ENCODE peak calls at places on chromosomes 11 and 22, in eight cellular contexts. One of them, this sample, is unnamed.

GRCh38 chr22:48710410-48710809 is 1117.3 kb downstream of the BRD1 start:
- DNase-seq in AG04450: no peak
- DNase-seq in fibroblast of mammary gland: no peak
- DNase-seq in transverse colon: no peak
- DNase-seq in Peyer's patch: peak
- DNase-seq in CD14-positive monocyte: peak
- DNase-seq in AG04449: no peak
- DNase-seq in IMR-90: no peak
- DNase-seq in this sample: no peak

GRCh38 chr22:48880749-48881148 is 946.9 kb downstream of the BRD1 start:
- DNase-seq in AG04450: no peak
- DNase-seq in IMR-90: no peak
- DNase-seq in transverse colon: no peak
- DNase-seq in CD14-positive monocyte: no peak
- DNase-seq in fibroblast of mammary gland: no peak
- DNase-seq in AG04449: no peak
- DNase-seq in Peyer's patch: no peak
- DNase-seq in this sample: no peak

GRCh38 chr11:134864233-134864967 is 452.4 kb upstream of the B3GAT1 start:
- DNase-seq in Peyer's patch: no peak
- DNase-seq in CD14-positive monocyte: no peak
- DNase-seq in IMR-90: no peak
- DNase-seq in AG04449: no peak
- DNase-seq in transverse colon: no peak
- DNase-seq in AG04450: no peak
- DNase-seq in fibroblast of mammary gland: no peak
- DNase-seq in this sample: no peak

GRCh38 chr11:112564228-112564955 is 303.7 kb upstream of the PLET1 start:
- DNase-seq in AG04450: peak
- DNase-seq in AG04449: no peak
- DNase-seq in Peyer's patch: no peak
- DNase-seq in transverse colon: peak
- DNase-seq in fibroblast of mammary gland: peak
- DNase-seq in IMR-90: peak
- DNase-seq in CD14-positive monocyte: no peak
- DNase-seq in this sample: no peak

GRCh38 chr22:26922804-26923203 is 265.4 kb downstream of the MIAT start:
- DNase-seq in transverse colon: no peak
- DNase-seq in IMR-90: no peak
- DNase-seq in AG04450: no peak
- DNase-seq in CD14-positive monocyte: no peak
- DNase-seq in Peyer's patch: no peak
- DNase-seq in AG04449: no peak
- DNase-seq in fibroblast of mammary gland: no peak
- DNase-seq in this sample: no peak

GRCh38 chr22:41799486-41800347 is 762 bp upstream of the CCDC134 start:
- DNase-seq in IMR-90: no peak
- DNase-seq in transverse colon: peak
- DNase-seq in Peyer's patch: peak
- DNase-seq in fibroblast of mammary gland: no peak
- DNase-seq in AG04450: no peak
- DNase-seq in AG04449: no peak
- DNase-seq in CD14-positive monocyte: peak
- DNase-seq in this sample: no peak

GRCh38 chr11:122439911-122440782 is 215.4 kb upstream of the UBASH3B start:
- DNase-seq in fibroblast of mammary gland: peak
- DNase-seq in transverse colon: no peak
- DNase-seq in Peyer's patch: no peak
- DNase-seq in AG04449: no peak
- DNase-seq in AG04450: no peak
- DNase-seq in CD14-positive monocyte: no peak
- DNase-seq in IMR-90: peak
- DNase-seq in this sample: no peak

GRCh38 chr22:27452916-27453315 is 348.6 kb downstream of the MN1 start:
- DNase-seq in IMR-90: no peak
- DNase-seq in fibroblast of mammary gland: no peak
- DNase-seq in AG04449: no peak
- DNase-seq in AG04450: no peak
- DNase-seq in transverse colon: no peak
- DNase-seq in Peyer's patch: no peak
- DNase-seq in CD14-positive monocyte: no peak
- DNase-seq in this sample: no peak

GRCh38 chr11:130208241-130209127 is 48.9 kb downstream of the ST14 start:
- DNase-seq in fibroblast of mammary gland: no peak
- DNase-seq in AG04449: no peak
- DNase-seq in IMR-90: no peak
- DNase-seq in AG04450: no peak
- DNase-seq in CD14-positive monocyte: no peak
- DNase-seq in Peyer's patch: no peak
- DNase-seq in transverse colon: peak
- DNase-seq in this sample: no peak

GRCh38 chr11:23931443-23931842 is 565.4 kb upstream of the LUZP2 start:
- DNase-seq in transverse colon: no peak
- DNase-seq in CD14-positive monocyte: no peak
- DNase-seq in AG04449: no peak
- DNase-seq in Peyer's patch: no peak
- DNase-seq in AG04450: no peak
- DNase-seq in fibroblast of mammary gland: no peak
- DNase-seq in IMR-90: no peak
- DNase-seq in this sample: no peak

GRCh38 chr22:45127866-45128265 is 35.9 kb upstream of the NUP50 start:
- DNase-seq in CD14-positive monocyte: no peak
- DNase-seq in IMR-90: peak
- DNase-seq in fibroblast of mammary gland: peak
- DNase-seq in AG04450: no peak
- DNase-seq in transverse colon: no peak
- DNase-seq in AG04449: peak
- DNase-seq in Peyer's patch: no peak
- DNase-seq in this sample: no peak

DNA sequence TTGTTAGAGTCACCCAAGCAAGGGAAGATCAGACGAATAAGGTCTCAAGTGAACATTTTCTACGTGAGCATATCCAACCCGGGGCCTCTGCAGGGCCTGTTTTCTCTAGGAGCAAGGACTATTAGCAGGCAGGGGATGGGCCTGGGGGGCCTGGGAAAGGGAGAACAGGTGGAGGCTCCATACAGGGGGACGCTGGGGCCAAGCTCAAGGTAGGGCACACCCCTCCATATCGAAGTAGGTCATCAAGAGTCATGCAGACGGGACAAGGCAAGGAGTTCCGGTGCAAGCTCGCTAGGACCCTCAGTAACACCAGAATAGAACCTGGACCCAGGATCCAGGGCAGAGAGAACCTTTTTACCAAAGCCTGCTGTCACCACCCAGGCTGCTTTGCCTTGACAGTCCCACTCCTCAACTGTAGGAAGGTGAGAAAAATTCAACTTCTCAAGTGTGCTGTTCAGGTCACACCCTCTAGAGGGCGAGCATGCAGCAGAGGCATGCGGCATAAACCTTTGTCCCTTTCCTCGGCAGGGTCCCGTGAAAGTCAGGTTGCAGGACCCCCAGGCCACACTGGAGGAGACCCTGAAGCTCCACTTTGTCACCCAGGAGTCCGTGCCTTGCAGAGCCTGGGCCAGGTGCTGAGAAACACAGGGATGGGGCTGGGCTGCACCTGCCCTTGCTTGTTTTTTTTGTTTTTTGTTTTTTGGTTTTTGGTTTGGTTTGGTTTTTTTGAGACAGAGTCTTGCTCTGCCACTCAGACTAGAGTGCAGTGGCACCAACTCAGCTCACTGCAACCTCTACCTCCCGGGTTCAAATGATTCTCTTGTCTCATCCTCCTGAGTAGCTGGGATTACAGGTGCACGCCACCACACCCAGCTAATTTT is 8.6 kb upstream of the APOBEC3B start:
- DNase-seq in transverse colon: peak
- DNase-seq in AG04450: no peak
- DNase-seq in CD14-positive monocyte: no peak
- DNase-seq in fibroblast of mammary gland: peak
- DNase-seq in AG04449: no peak
- DNase-seq in Peyer's patch: no peak
- DNase-seq in IMR-90: peak
- DNase-seq in this sample: no peak
- TF ChIP-seq CTCF in transverse colon: peak
- TF ChIP-seq CTCF in AG04450: peak
- TF ChIP-seq CTCF in CD14-positive monocyte: peak
- TF ChIP-seq CTCF in fibroblast of mammary gland: peak
- TF ChIP-seq CTCF in AG04449: peak
- TF ChIP-seq CTCF in Peyer's patch: peak
- TF ChIP-seq CTCF in IMR-90: peak
- TF ChIP-seq CTCF in this sample: no peak

GRCh38 chr11:17475666-17476316 is 854 bp downstream of the ABCC8 start:
- DNase-seq in CD14-positive monocyte: no peak
- DNase-seq in Peyer's patch: no peak
- DNase-seq in AG04449: no peak
- DNase-seq in fibroblast of mammary gland: no peak
- DNase-seq in transverse colon: no peak
- DNase-seq in IMR-90: no peak
- DNase-seq in AG04450: no peak
- DNase-seq in this sample: no peak
- TF ChIP-seq CTCF in CD14-positive monocyte: no peak
- TF ChIP-seq CTCF in Peyer's patch: no peak
- TF ChIP-seq CTCF in AG04449: no peak
- TF ChIP-seq CTCF in fibroblast of mammary gland: no peak
- TF ChIP-seq CTCF in transverse colon: no peak
- TF ChIP-seq CTCF in IMR-90: no peak
- TF ChIP-seq CTCF in AG04450: no peak
- TF ChIP-seq CTCF in this sample: no peak

GRCh38 chr11:74004046-74004693 is 4.7 kb downstream of the UCP3 start:
- DNase-seq in Peyer's patch: no peak
- DNase-seq in fibroblast of mammary gland: no peak
- DNase-seq in AG04450: no peak
- DNase-seq in IMR-90: no peak
- DNase-seq in transverse colon: no peak
- DNase-seq in AG04449: no peak
- DNase-seq in CD14-positive monocyte: peak
- DNase-seq in this sample: no peak

GRCh38 chr11:74007691-74008372 is 1.1 kb downstream of the UCP3 start:
- DNase-seq in transverse colon: no peak
- DNase-seq in fibroblast of mammary gland: no peak
- DNase-seq in IMR-90: no peak
- DNase-seq in AG04450: no peak
- DNase-seq in AG04449: no peak
- DNase-seq in Peyer's patch: no peak
- DNase-seq in CD14-positive monocyte: no peak
- DNase-seq in this sample: no peak

GRCh38 chr11:74006743-74007304 is 2.1 kb downstream of the UCP3 start:
- DNase-seq in IMR-90: no peak
- DNase-seq in AG04450: no peak
- DNase-seq in Peyer's patch: no peak
- DNase-seq in AG04449: no peak
- DNase-seq in CD14-positive monocyte: no peak
- DNase-seq in fibroblast of mammary gland: no peak
- DNase-seq in transverse colon: no peak
- DNase-seq in this sample: no peak

GRCh38 chr11:74004694-74005615 is 3.9 kb downstream of the UCP3 start:
- DNase-seq in CD14-positive monocyte: peak
- DNase-seq in Peyer's patch: no peak
- DNase-seq in AG04450: no peak
- DNase-seq in AG04449: no peak
- DNase-seq in IMR-90: no peak
- DNase-seq in fibroblast of mammary gland: no peak
- DNase-seq in transverse colon: peak
- DNase-seq in this sample: no peak

DNA sequence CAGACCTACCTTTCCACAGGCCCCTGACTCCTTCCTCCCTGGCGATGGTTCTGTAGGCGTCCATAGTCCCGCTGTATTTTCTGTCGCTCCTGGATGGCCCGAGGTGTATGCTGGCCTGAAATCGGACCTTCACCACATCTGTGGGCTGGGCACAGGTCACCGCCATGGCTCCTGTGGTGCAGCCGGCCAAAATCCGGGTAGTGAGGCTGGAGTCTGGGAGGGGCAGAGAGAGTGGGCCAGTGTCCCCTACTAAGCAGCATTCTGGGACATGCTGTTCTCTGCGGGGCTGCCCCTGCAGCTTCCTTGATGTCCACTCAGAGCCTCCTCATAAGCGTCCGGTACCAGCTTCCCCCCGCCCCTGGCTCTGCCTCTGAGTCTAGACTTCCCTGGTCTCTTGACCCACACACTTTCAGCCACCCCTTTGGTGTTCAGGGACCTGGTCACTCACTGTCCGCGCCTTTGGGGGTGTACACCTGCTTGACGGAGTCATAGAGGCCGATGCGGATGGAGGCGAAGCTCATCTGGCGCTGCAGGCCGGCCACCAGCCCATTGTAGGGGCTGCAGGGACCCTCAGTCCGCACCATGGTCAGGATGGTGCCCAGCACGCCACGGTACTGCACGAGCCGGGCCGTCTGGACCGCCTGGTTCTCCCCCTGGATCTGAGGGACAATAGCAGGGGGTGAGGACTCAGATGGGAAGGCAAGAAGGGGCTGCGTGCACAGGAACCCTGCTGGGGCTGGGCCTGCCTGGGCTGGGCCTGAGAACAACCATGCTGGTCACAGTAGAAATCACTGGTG is 3.0 kb downstream of the UCP3 start:
- DNase-seq in Peyer's patch: no peak
- DNase-seq in IMR-90: no peak
- DNase-seq in AG04449: no peak
- DNase-seq in CD14-positive monocyte: no peak
- DNase-seq in transverse colon: no peak
- DNase-seq in AG04450: no peak
- DNase-seq in fibroblast of mammary gland: no peak
- DNase-seq in this sample: no peak
- TF ChIP-seq CTCF in Peyer's patch: no peak
- TF ChIP-seq CTCF in IMR-90: no peak
- TF ChIP-seq CTCF in AG04449: no peak
- TF ChIP-seq CTCF in CD14-positive monocyte: no peak
- TF ChIP-seq CTCF in transverse colon: no peak
- TF ChIP-seq CTCF in AG04450: no peak
- TF ChIP-seq CTCF in fibroblast of mammary gland: no peak
- TF ChIP-seq CTCF in this sample: no peak

GRCh38 chr11:115503083-115503885 is 931 bp downstream of the CADM1 start:
- DNase-seq in AG04449: no peak
- DNase-seq in transverse colon: peak
- DNase-seq in Peyer's patch: peak
- DNase-seq in IMR-90: peak
- DNase-seq in AG04450: no peak
- DNase-seq in CD14-positive monocyte: no peak
- DNase-seq in fibroblast of mammary gland: no peak
- DNase-seq in this sample: no peak
- TF ChIP-seq CTCF in AG04449: peak
- TF ChIP-seq CTCF in transverse colon: peak
- TF ChIP-seq CTCF in Peyer's patch: peak
- TF ChIP-seq CTCF in IMR-90: peak
- TF ChIP-seq CTCF in AG04450: peak
- TF ChIP-seq CTCF in CD14-positive monocyte: no peak
- TF ChIP-seq CTCF in fibroblast of mammary gland: no peak
- TF ChIP-seq CTCF in this sample: no peak

GRCh38 chr11:117197516-117198456 is 1.4 kb upstream of the TAGLN start:
- DNase-seq in fibroblast of mammary gland: no peak
- DNase-seq in AG04450: no peak
- DNase-seq in CD14-positive monocyte: peak
- DNase-seq in AG04449: no peak
- DNase-seq in Peyer's patch: peak
- DNase-seq in transverse colon: peak
- DNase-seq in IMR-90: peak
- DNase-seq in this sample: no peak
- TF ChIP-seq CTCF in fibroblast of mammary gland: peak
- TF ChIP-seq CTCF in AG04450: peak
- TF ChIP-seq CTCF in CD14-positive monocyte: peak
- TF ChIP-seq CTCF in AG04449: peak
- TF ChIP-seq CTCF in Peyer's patch: peak
- TF ChIP-seq CTCF in transverse colon: peak
- TF ChIP-seq CTCF in IMR-90: peak
- TF ChIP-seq CTCF in this sample: no peak

This sample was measured in activated B cell treated with CpG ODN at 0.5 μM for 24 hours.